ENCODE peak calls at places on chromosomes 16 and 17, in four cellular contexts. E is fibroblast of lung, U is MM.1S, B is mammary epithelial cell. V is an unnamed sample.

GRCh38 chr16:9270941-9271340 is 179.5 kb downstream of the HAPSTR1 start:
- DNase-seq in B (no peak), U (no peak), E (no peak), V (no peak)

GRCh38 chr17:81346090-81346907 is 49.0 kb upstream of the BAHCC1 start:
- DNase-seq in U (peak), B (peak), E (peak), V (peak)

GRCh38 chr16:69404275-69404805 is 18.5 kb upstream of the TERF2 start:
- DNase-seq in B (peak), E (peak), U (no peak), V (peak)

GRCh38 chr17:7884581-7885356 is 3.8 kb upstream of the CHD3 start:
- DNase-seq in B (no peak), E (no peak), U (no peak), V (peak)

GRCh38 chr16:74275031-74275636 is 21.5 kb upstream of the PSMD7 start:
- DNase-seq in B (no peak), U (peak), E (peak), V (peak)

GRCh38 chr16:96935-97381 is 18.9 kb downstream of the MPG start:
- DNase-seq in U (peak), E (peak), B (peak), V (peak)

GRCh38 chr16:2095315-2095853 is 40.3 kb downstream of the PKD1 start:
- DNase-seq in U (no peak), B (peak), E (no peak), V (no peak)

GRCh38 chr16:586645-587590 is 2.9 kb upstream of the RAB40C start:
- DNase-seq in E (peak), B (no peak), U (no peak), V (no peak)

GRCh38 chr17:64773836-64774761 is 112.0 kb upstream of the SMURF2 start:
- DNase-seq in B (peak), E (peak), U (peak), V (peak)

GRCh38 chr16:11844499-11844898 is 6.8 kb downstream of the RSL1D1 start:
- DNase-seq in U (no peak), E (no peak), B (no peak), V (no peak)

GRCh38 chr17:75245011-75245410 is 16.4 kb downstream of the GGA3 start:
- DNase-seq in U (no peak), E (no peak), B (no peak), V (no peak)

GRCh38 chr16:70610273-70611223 is 35.8 kb upstream of the IL34 start:
- DNase-seq in E (no peak), U (no peak), B (no peak), V (no peak)

GRCh38 chr17:33202011-33202410 is 91.1 kb downstream of the ASIC2 start:
- DNase-seq in B (no peak), E (no peak), U (no peak), V (no peak)

GRCh38 chr17:4249452-4250029 is 14.2 kb downstream of the ANKFY1 start:
- DNase-seq in E (peak), U (peak), B (peak), V (peak)

GRCh38 chr17:37743612-37743874 is 1.3 kb downstream of the HNF1B start:
- DNase-seq in E (no peak), B (no peak), U (no peak), V (no peak)

GRCh38 chr16:4115941-4116327 is 308 bp downstream of the ADCY9 start:
- DNase-seq in E (no peak), U (no peak), B (no peak), V (no peak)

GRCh38 chr17:77999413-78000173 is 41.1 kb downstream of the TNRC6C start:
- DNase-seq in B (peak), E (peak), U (no peak), V (peak)

GRCh38 chr16:48958681-48959080 is 323.0 kb downstream of the CBLN1 start:
- DNase-seq in U (no peak), B (no peak), E (peak), V (no peak)

DNA sequence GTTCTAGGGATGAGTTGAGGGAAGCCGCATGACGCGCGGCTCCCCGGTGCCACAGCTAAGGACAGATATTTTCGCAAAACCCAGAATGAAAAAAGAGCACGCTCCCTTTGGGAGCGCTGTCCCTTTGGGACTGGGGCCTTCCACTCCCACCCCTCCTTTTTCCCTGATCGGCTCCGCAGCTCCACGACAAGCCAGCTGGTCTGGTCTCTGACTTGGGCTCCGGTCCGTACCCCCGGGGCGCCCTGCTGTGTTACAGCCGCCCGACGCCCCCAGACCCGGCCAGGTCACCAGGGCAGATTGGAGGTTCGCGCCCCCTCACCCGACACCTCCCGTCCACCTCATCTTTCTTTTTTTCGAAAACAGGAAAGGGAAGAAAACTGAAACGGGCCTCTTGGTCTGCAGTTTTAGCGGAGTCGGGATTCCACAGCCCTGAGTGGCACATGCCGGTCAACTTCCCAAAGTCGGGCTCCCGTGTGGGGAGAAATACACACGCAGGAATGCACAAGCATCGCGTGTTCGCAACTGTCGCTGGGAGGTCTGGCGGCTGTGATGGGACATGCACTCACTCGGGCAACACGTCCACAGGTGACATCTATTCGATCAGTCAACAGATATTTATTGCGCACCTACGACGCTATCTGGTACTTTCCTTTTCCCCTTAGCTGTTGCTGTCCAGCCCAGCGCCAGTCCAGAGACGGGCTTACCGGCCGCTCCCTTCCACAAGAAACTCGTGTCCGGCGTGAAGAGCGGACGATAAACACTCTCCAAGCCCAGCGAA is 3.9 kb upstream of the SOX9 start:
- DNase-seq in U (no peak), E (peak), B (peak), V (no peak)
- TF ChIP-seq EZH2 in U (no peak), E (peak), B (no peak), V (no peak)

GRCh38 chr16:87126403-87127025 is 190.7 kb downstream of the C16orf95 start:
- DNase-seq in B (peak), U (no peak), E (no peak), V (no peak)
- H3K27ac ChIP-seq in B (no peak), U (no peak), E (no peak), V (no peak)

DNA sequence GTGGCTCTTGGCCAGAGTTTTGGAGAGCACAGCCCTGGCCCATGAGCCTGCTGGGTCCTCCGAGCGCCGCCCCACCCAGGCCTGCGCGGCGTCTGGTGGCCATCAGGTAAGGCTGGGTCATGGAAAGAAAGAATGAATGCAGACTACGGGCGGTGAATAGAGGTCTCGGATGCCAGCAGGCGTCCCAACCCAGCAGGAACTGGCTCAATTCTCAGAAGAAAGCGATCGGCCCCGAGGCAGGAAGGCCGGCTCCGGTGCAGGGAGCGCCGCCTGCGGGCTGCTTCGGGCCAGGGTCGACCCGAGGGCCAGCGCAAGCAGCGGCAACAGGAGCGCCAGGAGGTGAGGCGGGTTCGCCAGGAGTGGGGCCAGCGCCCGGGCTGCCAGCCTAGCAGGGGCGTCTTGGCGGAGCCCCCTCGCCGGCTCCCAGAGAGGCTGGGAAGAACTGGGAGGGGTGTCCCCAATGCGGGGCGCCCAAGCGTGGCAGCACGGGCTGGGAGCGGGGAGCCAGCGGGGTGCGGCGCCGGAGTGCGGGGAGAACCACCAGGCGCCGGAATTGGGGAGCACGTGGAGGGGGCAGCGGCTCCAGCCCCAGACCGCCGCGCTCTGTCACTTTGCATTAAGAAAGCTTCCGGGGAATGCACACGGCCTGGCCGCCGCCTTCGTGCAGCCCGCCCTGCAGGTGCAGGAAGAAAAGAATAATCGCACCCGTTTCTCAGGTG is 7.1 kb upstream of the TMC5 start:
- DNase-seq in B (no peak), U (peak), E (no peak), V (peak)
- TF ChIP-seq EZH2 in B (no peak), U (no peak), E (peak), V (no peak)

GRCh38 chr16:20744922-20745440 is 3.4 kb upstream of the THUMPD1 start:
- DNase-seq in B (no peak), U (no peak), E (no peak), V (no peak)

GRCh38 chr16:20746461-20746860 is 4.8 kb upstream of the THUMPD1 start:
- DNase-seq in U (no peak), B (no peak), E (no peak), V (no peak)

GRCh38 chr16:20750558-20750957 is 8.9 kb upstream of the THUMPD1 start:
- DNase-seq in U (no peak), E (no peak), B (no peak), V (no peak)

GRCh38 chr16:20743591-20743990 is 2.0 kb upstream of the THUMPD1 start:
- DNase-seq in E (no peak), B (no peak), U (no peak), V (no peak)

GRCh38 chr16:20747030-20747816 is 5.6 kb upstream of the THUMPD1 start:
- DNase-seq in U (no peak), B (no peak), E (no peak), V (no peak)
- H3K27ac ChIP-seq in U (no peak), B (no peak), E (no peak), V (no peak)

DNA sequence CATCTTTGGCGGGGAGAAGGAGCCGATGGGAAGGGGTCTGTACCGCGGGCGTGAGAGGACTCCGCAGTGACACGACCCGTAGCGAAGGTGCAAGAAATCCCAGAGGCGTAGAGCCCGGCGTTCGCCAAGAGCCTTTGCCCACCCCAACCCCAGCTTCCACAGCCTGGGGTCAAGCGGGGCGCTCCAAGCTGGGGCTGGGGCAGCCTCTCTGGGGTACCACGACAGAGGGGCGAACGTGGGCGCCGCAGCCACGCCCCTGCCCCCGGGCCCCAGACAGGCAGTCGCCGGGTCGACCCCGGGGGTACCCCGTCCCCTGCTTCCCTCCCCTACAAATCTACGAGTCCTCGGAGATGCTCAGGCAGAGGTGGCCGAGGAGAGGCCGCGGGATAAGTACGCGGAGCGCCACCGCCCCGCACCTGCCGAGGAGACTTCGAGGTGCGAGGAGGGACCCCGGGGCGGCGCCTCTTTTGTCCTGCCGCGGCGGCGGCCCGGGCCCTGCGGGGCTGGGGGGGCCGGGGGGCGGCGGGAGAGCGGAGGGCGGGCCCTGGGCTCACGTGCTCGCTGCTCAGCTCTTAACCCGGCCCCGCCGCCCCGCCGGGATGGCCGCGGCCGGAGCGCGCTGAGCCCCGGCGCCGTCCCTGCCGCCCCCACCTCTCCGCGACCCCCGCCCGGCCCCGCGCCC is at the start of gene ADAM11:
- DNase-seq in B (no peak), E (no peak), U (no peak), V (no peak)
- TF ChIP-seq EZH2 in B (no peak), E (no peak), U (no peak), V (no peak)

GRCh38 chr17:42345396-42346078 is 42.7 kb downstream of the STAT3 start:
- DNase-seq in U (no peak), E (no peak), B (no peak), V (no peak)

GRCh38 chr17:42348104-42348503 is 40.1 kb downstream of the STAT3 start:
- DNase-seq in U (no peak), B (no peak), E (no peak), V (no peak)

GRCh38 chr17:42347606-42348005 is 40.6 kb downstream of the STAT3 start:
- DNase-seq in E (no peak), U (no peak), B (no peak), V (no peak)

GRCh38 chr17:42346473-42346872 is 41.8 kb downstream of the STAT3 start:
- DNase-seq in E (no peak), U (no peak), B (no peak), V (no peak)

GRCh38 chr17:42347198-42347597 is 41.0 kb downstream of the STAT3 start:
- DNase-seq in U (no peak), E (peak), B (peak), V (no peak)
- H3K27ac ChIP-seq in U (no peak), E (peak), B (no peak), V (no peak)

GRCh38 chr17:46831573-46832305 is 13.2 kb upstream of the WNT3 start:
- DNase-seq in E (no peak), U (no peak), B (no peak), V (no peak)
- TF ChIP-seq EZH2 in E (no peak), U (no peak), B (no peak), V (no peak)

GRCh38 chr16:57803413-57803990 is 1.2 kb upstream of the KIFC3 start:
- DNase-seq in U (no peak), B (no peak), E (no peak), V (peak)
- H3K27ac ChIP-seq in U (no peak), B (peak), E (no peak), V (peak)

GRCh38 chr16:22253272-22253671 is 43.9 kb upstream of the POLR3E start:
- DNase-seq in U (no peak), B (no peak), E (no peak), V (no peak)
- TF ChIP-seq EZH2 in U (no peak), B (no peak), E (no peak), V (no peak)

V was measured in A673.